ENCODE peak calls at places on chromosomes 3 and 15, in eight cellular contexts. One of them, this sample, is unnamed.

GRCh38 chr15:62112616-62113593 is 46.1 kb downstream of the C2CD4A start:
- DNase-seq in G401: no peak
- DNase-seq in SK-N-SH: no peak
- DNase-seq in LNCaP clone FGC: peak
- DNase-seq in Panc1: no peak
- DNase-seq in aorta: no peak
- DNase-seq in EH: peak
- DNase-seq in NCI-H345: no peak
- DNase-seq in this sample: no peak

GRCh38 chr3:71129611-71130515 is 453.7 kb downstream of the FOXP1 start:
- DNase-seq in SK-N-SH: no peak
- DNase-seq in LNCaP clone FGC: no peak
- DNase-seq in NCI-H345: peak
- DNase-seq in Panc1: no peak
- DNase-seq in aorta: no peak
- DNase-seq in EH: peak
- DNase-seq in G401: peak
- DNase-seq in this sample: no peak

GRCh38 chr3:12916159-12916558 is 74.8 kb upstream of the RPL32 start:
- DNase-seq in aorta: no peak
- DNase-seq in G401: no peak
- DNase-seq in SK-N-SH: no peak
- DNase-seq in LNCaP clone FGC: no peak
- DNase-seq in NCI-H345: no peak
- DNase-seq in Panc1: no peak
- DNase-seq in EH: no peak
- DNase-seq in this sample: no peak

GRCh38 chr3:9396301-9396631 is 1.1 kb upstream of the SETD5 start:
- DNase-seq in LNCaP clone FGC: peak
- DNase-seq in G401: peak
- DNase-seq in SK-N-SH: no peak
- DNase-seq in Panc1: peak
- DNase-seq in NCI-H345: peak
- DNase-seq in aorta: peak
- DNase-seq in EH: peak
- DNase-seq in this sample: peak

GRCh38 chr3:170689218-170689874 is 103.5 kb upstream of the SLC7A14 start:
- DNase-seq in aorta: peak
- DNase-seq in EH: peak
- DNase-seq in G401: no peak
- DNase-seq in Panc1: no peak
- DNase-seq in LNCaP clone FGC: no peak
- DNase-seq in NCI-H345: peak
- DNase-seq in SK-N-SH: peak
- DNase-seq in this sample: peak

GRCh38 chr3:30124435-30125390 is 481.7 kb upstream of the TGFBR2 start:
- DNase-seq in NCI-H345: peak
- DNase-seq in Panc1: no peak
- DNase-seq in EH: peak
- DNase-seq in aorta: no peak
- DNase-seq in SK-N-SH: no peak
- DNase-seq in G401: no peak
- DNase-seq in LNCaP clone FGC: no peak
- DNase-seq in this sample: peak

GRCh38 chr15:31434418-31435255 is 108.0 kb downstream of the KLF13 start:
- DNase-seq in EH: peak
- DNase-seq in SK-N-SH: no peak
- DNase-seq in NCI-H345: no peak
- DNase-seq in Panc1: no peak
- DNase-seq in G401: no peak
- DNase-seq in aorta: peak
- DNase-seq in LNCaP clone FGC: no peak
- DNase-seq in this sample: no peak

GRCh38 chr3:73571238-73571741 is 53.5 kb downstream of the PDZRN3 start:
- DNase-seq in SK-N-SH: no peak
- DNase-seq in EH: no peak
- DNase-seq in aorta: no peak
- DNase-seq in Panc1: no peak
- DNase-seq in LNCaP clone FGC: no peak
- DNase-seq in G401: no peak
- DNase-seq in NCI-H345: no peak
- DNase-seq in this sample: no peak

GRCh38 chr3:134718736-134719135 is 67.9 kb upstream of the KY start:
- DNase-seq in NCI-H345: no peak
- DNase-seq in aorta: no peak
- DNase-seq in EH: peak
- DNase-seq in Panc1: no peak
- DNase-seq in LNCaP clone FGC: no peak
- DNase-seq in G401: no peak
- DNase-seq in SK-N-SH: no peak
- DNase-seq in this sample: no peak

GRCh38 chr3:183809209-183809608 is 16.2 kb downstream of the MAP6D1 start:
- DNase-seq in SK-N-SH: no peak
- DNase-seq in aorta: no peak
- DNase-seq in EH: no peak
- DNase-seq in Panc1: no peak
- DNase-seq in NCI-H345: peak
- DNase-seq in G401: no peak
- DNase-seq in LNCaP clone FGC: peak
- DNase-seq in this sample: no peak

GRCh38 chr3:40490916-40491315 is 14.0 kb downstream of the ZNF619 start:
- DNase-seq in EH: peak
- DNase-seq in G401: no peak
- DNase-seq in aorta: no peak
- DNase-seq in NCI-H345: no peak
- DNase-seq in Panc1: no peak
- DNase-seq in LNCaP clone FGC: no peak
- DNase-seq in SK-N-SH: no peak
- DNase-seq in this sample: no peak

GRCh38 chr3:190387578-190388213 is at the start of gene CLDN16:
- DNase-seq in aorta: no peak
- DNase-seq in SK-N-SH: no peak
- DNase-seq in LNCaP clone FGC: no peak
- DNase-seq in Panc1: no peak
- DNase-seq in EH: no peak
- DNase-seq in NCI-H345: no peak
- DNase-seq in G401: no peak
- DNase-seq in this sample: no peak

GRCh38 chr15:65919353-65919752 is 50.1 kb downstream of the RAB11A start:
- DNase-seq in EH: no peak
- DNase-seq in G401: no peak
- DNase-seq in aorta: no peak
- DNase-seq in Panc1: no peak
- DNase-seq in SK-N-SH: no peak
- DNase-seq in LNCaP clone FGC: no peak
- DNase-seq in NCI-H345: no peak
- DNase-seq in this sample: no peak

GRCh38 chr3:13420051-13420816 is at the start of gene NUP210:
- DNase-seq in aorta: no peak
- DNase-seq in NCI-H345: peak
- DNase-seq in Panc1: no peak
- DNase-seq in LNCaP clone FGC: no peak
- DNase-seq in SK-N-SH: peak
- DNase-seq in EH: no peak
- DNase-seq in G401: peak
- DNase-seq in this sample: no peak

GRCh38 chr15:88834211-88834812 is 31.1 kb downstream of the ACAN start:
- DNase-seq in Panc1: no peak
- DNase-seq in EH: peak
- DNase-seq in G401: peak
- DNase-seq in aorta: peak
- DNase-seq in NCI-H345: no peak
- DNase-seq in LNCaP clone FGC: no peak
- DNase-seq in SK-N-SH: peak
- DNase-seq in this sample: peak

This sample was measured in NT2/D1.